ENCODE peak calls at places on chromosomes 11 and 22, in five cellular contexts. G is Peyer's patch, R is body of pancreas, M is left ventricle myocardium inferior, J is fibroblast of lung. S is an unnamed sample.

GRCh38 chr22:32328306-32329201 is 29.1 kb upstream of the RFPL3 start:
- DNase-seq in G (peak), J (no peak), M (no peak), R (no peak), S (no peak)

GRCh38 chr11:69879734-69880005 is 60.5 kb upstream of the FGF3 start:
- DNase-seq in J (no peak), G (no peak), M (no peak), R (no peak), S (no peak)

GRCh38 chr11:116217006-116217405 is 555.8 kb downstream of the BUD13 start:
- DNase-seq in J (peak), G (peak), R (no peak), M (peak), S (peak)

GRCh38 chr11:5288912-5289525 is 12.7 kb downstream of the OR51B4 start:
- DNase-seq in R (no peak), G (no peak), M (no peak), J (no peak), S (no peak)

GRCh38 chr11:130301002-130301401 is 13.7 kb downstream of the ZBTB44 start:
- DNase-seq in M (no peak), G (no peak), R (no peak), J (no peak), S (no peak)

GRCh38 chr11:104609297-104609696 is 289.0 kb downstream of the CASP12 start:
- DNase-seq in R (peak), J (peak), G (no peak), M (no peak), S (peak)

GRCh38 chr11:15446929-15447328 is 332.2 kb downstream of the INSC start:
- DNase-seq in J (no peak), R (no peak), M (no peak), G (no peak), S (no peak)

GRCh38 chr11:2679011-2679676 is 20.6 kb downstream of the KCNQ1OT1 start:
- DNase-seq in R (peak), G (peak), M (no peak), J (no peak), S (no peak)

GRCh38 chr11:65941720-65942310 is 3.5 kb upstream of the TSGA10IP start:
- DNase-seq in R (no peak), J (no peak), G (no peak), M (no peak), S (no peak)

GRCh38 chr11:119029069-119029339 is 1.7 kb downstream of the SLC37A4 start:
- DNase-seq in R (no peak), M (no peak), G (no peak), J (no peak), S (no peak)
- H3K4me3 ChIP-seq in R (no peak), M (peak), G (peak), J (no peak), S (no peak)

DNA sequence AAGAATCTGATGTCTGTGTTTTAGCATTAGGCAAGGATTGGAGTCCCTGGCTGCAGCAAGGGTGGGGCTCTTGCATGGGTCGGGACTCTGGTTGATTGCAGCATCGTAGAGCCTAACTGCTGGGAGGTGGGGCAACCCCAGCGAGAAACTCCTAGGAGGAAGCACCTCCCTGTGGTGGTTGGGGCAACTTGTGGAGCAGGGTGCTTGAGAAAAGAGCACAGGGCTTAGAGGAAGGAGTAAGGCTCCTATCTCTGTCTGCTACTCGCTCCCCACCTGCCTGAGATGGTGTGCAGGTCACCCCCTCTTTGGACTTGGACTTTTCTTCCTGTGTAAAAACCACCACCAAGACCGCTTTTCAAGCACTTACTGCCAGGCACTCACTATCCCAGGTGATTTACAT is 15.6 kb downstream of the SREBF2 start:
- DNase-seq in R (no peak), G (peak), J (peak), M (peak), S (no peak)
- TF ChIP-seq CTCF in R (no peak), G (peak), J (no peak), M (no peak), S (no peak)

DNA sequence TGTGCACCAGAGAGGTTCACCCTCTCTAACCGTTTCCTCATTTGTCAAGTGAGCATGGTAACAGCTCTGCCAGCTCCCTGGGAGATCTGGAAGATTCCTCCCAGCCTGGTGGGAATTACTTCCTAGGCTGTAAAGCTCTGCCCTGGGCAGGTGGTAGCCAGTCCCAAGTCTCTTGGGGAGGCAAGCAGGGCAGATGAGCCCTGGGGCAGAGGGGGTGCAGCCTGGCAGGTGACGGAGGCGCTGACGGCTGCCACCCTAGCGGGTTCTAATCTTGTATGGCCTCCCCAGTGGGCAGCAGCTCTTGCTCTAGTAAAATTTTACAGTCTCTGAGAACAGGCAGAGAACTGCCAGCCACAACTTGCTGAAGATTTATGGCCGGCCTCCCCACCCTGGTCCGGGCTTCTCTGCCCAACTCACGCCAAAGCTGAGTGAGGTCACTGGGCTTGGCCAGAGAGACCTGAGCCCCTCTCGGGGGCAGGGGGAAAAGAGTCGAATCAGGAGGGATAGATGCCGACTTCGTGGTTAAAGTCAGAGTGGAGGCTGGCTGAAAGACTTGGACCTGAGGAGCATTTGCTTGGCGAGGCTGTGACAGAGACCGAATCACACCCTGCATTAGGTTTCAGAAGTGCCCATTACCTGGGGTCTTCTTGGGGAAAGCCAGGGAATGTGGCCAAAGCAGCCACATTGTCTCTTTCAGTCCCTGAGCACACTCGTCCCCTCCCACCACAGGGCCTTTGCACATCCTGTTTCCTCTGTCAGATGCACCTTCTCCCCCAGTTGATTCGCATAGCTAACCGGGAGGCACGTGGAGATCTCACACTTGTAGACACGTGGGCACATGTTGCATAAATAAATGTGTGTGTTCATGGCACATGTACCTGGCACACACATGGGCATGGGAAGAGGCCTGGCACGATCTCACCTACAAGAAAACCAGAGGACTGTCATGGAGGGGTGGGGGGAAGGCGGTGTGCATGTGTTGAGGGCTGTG is 188.2 kb downstream of the MN1 start:
- DNase-seq in J (no peak), M (no peak), G (no peak), R (no peak), S (no peak)
- H3K4me3 ChIP-seq in J (no peak), M (peak), G (no peak), R (no peak), S (no peak)

GRCh38 chr22:20258584-20259335 is 9.4 kb downstream of the RTN4R start:
- DNase-seq in J (no peak), G (no peak), R (no peak), M (no peak), S (no peak)
- TF ChIP-seq CTCF in J (peak), G (no peak), R (no peak), M (no peak), S (peak)

DNA sequence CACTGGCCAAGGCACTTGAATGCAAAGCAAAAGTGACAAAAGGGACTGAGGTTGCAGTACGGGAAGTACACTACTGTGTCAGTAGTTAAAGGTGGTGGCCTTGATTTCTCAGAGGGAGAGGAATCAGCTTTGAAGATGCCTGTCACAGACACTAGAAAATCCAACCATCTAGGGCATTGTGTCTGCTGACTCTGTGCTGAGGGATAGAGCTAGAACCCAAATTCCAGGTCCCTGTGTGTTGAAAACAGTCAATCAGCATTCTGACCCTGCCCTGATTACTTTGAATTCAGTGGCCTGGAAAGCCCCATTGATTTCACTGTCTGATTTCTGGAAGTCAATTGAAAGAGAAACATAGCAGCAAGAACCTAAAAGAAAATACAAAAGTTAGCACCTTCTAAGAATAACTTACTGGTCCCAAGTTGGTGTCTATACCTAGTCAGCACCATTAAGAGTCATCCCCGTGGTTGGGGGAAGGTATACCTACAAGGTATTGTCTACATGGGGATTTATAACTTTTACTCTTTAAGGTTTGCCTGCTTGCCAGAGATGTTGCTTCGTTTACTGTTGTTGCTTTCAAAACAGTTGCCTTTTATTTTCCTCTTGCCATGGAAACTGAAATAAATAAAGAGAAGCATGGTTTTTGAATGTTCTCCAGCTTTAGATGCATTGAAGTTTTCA is 97.2 kb downstream of the PDHX start:
- DNase-seq in J (peak), R (no peak), M (no peak), G (no peak), S (peak)
- H3K4me3 ChIP-seq in J (no peak), R (no peak), M (no peak), G (no peak), S (no peak)

DNA sequence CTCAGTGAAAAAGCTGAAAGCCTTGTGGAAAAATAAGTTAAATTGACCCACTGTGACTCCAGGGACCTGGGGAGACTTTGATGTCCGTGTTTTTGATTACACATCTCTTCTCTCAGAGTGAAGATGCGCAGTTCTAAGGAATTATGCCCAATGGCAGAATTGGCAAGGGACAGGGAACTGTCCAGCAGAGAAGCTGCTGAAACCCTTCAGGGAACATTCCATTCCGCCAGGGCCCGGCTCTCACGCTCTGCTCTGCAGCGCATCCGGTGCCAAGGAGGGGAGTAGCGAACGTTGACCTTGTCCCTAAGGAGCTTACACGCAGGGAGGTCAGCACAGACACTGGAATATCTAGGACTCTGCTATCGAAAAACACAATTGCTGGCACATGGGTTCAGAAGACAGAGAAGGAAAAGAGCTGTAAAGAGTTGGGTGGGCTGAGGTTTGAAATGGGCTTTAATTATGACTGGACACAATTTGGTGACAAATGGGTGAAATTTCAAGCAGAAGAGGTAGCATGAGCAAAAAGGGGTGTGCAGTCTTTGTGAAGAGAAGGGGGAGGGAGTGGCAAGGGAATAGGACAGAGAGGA is 64.5 kb upstream of the B3GAT1 start:
- DNase-seq in G (no peak), M (no peak), R (no peak), J (no peak), S (no peak)
- TF ChIP-seq CTCF in G (no peak), M (no peak), R (no peak), J (no peak), S (no peak)

S was measured in choroid plexus epithelial cell.